ENCODE peak calls at places on chromosomes 3 and 15, in four cellular contexts. U is CD8-positive, alpha-beta T cell; V is AG04450; T is MV-4-11. C is an unnamed sample.

GRCh38 chr15:41811432-41812195 is 16.3 kb upstream of the JMJD7 start:
- DNase-seq in U (peak; percentile 67), V (peak; percentile 71), T (peak; percentile 66), C (peak; percentile 89)

GRCh38 chr3:98817546-98817945 is 54.4 kb downstream of the ST3GAL6 start:
- DNase-seq in T (peak; percentile 53), U (no peak), V (peak; percentile 21), C (peak; percentile 82)

GRCh38 chr3:196454935-196455334 is 22.7 kb upstream of the UBXN7 start:
- DNase-seq in T (no peak), U (no peak), V (no peak), C (no peak)

GRCh38 chr3:364287-364686 is 167.7 kb downstream of the CHL1 start:
- DNase-seq in T (no peak), V (no peak), U (no peak), C (no peak)

GRCh38 chr3:195438371-195438770 is 4.4 kb downstream of the ACAP2 start:
- DNase-seq in T (no peak), U (no peak), V (no peak), C (no peak)

GRCh38 chr15:48851956-48852355 is 26.0 kb upstream of the EID1 start:
- DNase-seq in U (no peak), T (no peak), V (no peak), C (peak; percentile 71)

GRCh38 chr3:23294770-23295387 is 91.8 kb downstream of the UBE2E2 start:
- DNase-seq in V (no peak), T (no peak), U (no peak), C (no peak)

GRCh38 chr3:57078366-57079220 is 18.1 kb downstream of the SPATA12 start:
- DNase-seq in T (peak; percentile 40), U (no peak), V (no peak), C (peak; percentile 5)

GRCh38 chr3:136862953-136863352 is 945 bp downstream of the NCK1 start:
- DNase-seq in T (no peak), U (no peak), V (no peak), C (no peak)

GRCh38 chr15:96330064-96330449 is 443 bp upstream of the NR2F2 start:
- DNase-seq in U (no peak), V (no peak), T (peak; percentile 40), C (no peak)

GRCh38 chr3:171407746-171408145 is 52.5 kb downstream of the TNIK start:
- DNase-seq in V (no peak), T (no peak), U (no peak), C (peak; percentile 57)

GRCh38 chr3:171230857-171231256 is 204.3 kb upstream of the SLC2A2 start:
- DNase-seq in V (no peak), T (no peak), U (no peak), C (no peak)

GRCh38 chr3:52681610-52682009 is 4.1 kb downstream of the PBRM1 start:
- DNase-seq in V (no peak), U (no peak), T (peak; percentile 30), C (no peak)

GRCh38 chr15:27101982-27102381 is 131.0 kb downstream of the GABRG3 start:
- DNase-seq in V (no peak), T (no peak), U (no peak), C (no peak)

GRCh38 chr3:9914011-9914410 is 2.9 kb upstream of the IL17RC start:
- DNase-seq in T (no peak), V (no peak), U (no peak), C (no peak)

GRCh38 chr3:101038393-101038792 is 45.2 kb upstream of the ABI3BP start:
- DNase-seq in V (no peak), U (no peak), T (no peak), C (no peak)

GRCh38 chr3:114686624-114687023 is 392.8 kb downstream of the TIGIT start:
- DNase-seq in V (no peak), T (peak; percentile 21), U (no peak), C (peak; percentile 85)

GRCh38 chr3:100634493-100635272 is 25.3 kb downstream of the ADGRG7 start:
- DNase-seq in V (no peak), T (peak; percentile 64), U (no peak), C (peak; percentile 85)

GRCh38 chr3:30894521-30895289 is at the start of gene GADL1:
- DNase-seq in U (no peak), V (no peak), T (no peak), C (no peak)

GRCh38 chr3:194621947-194622346 is 11.3 kb downstream of the TMEM44 start:
- DNase-seq in U (no peak), V (no peak), T (no peak), C (no peak)

GRCh38 chr15:75674366-75674765 is 26.7 kb downstream of the SNX33 start:
- DNase-seq in U (no peak), T (no peak), V (no peak), C (no peak)

GRCh38 chr3:59256233-59256632 is 206.4 kb upstream of the CFAP20DC start:
- DNase-seq in V (no peak), U (no peak), T (no peak), C (no peak)

GRCh38 chr15:26882112-26882511 is 15.2 kb downstream of the GABRA5 start:
- DNase-seq in T (no peak), V (no peak), U (no peak), C (no peak)

GRCh38 chr15:47725924-47726323 is 8.6 kb downstream of the SEMA6D start:
- DNase-seq in V (no peak), T (no peak), U (no peak), C (no peak)

GRCh38 chr3:152069871-152070270 is 196.4 kb downstream of the SUCNR1 start:
- DNase-seq in U (no peak), T (no peak), V (no peak), C (no peak)

GRCh38 chr15:59180946-59181345 is 25.7 kb upstream of the LDHAL6B start:
- DNase-seq in T (peak; percentile 20), U (no peak), V (no peak), C (no peak)

GRCh38 chr3:60779637-60780036 is 471.6 kb downstream of the FHIT start:
- DNase-seq in T (no peak), U (no peak), V (no peak), C (no peak)

GRCh38 chr15:58383876-58384275 is 47.9 kb upstream of the LIPC start:
- DNase-seq in T (no peak), V (no peak), U (no peak), C (peak; percentile 12)

GRCh38 chr15:92645051-92645631 is 10.4 kb downstream of the FAM174B start:
- DNase-seq in U (no peak), V (no peak), T (no peak), C (peak; percentile 20)